ENCODE peak calls at places on chromosomes 5 and 9, in nine cellular contexts. I is WTC11, O is NCI-H1694 treated with DMSO at 0.1 percent for 48 hours, P is MCF 10A, U is Right ventricle myocardium superior, M is nephron progenitor cell, B is omental fat pad, A is smooth muscle cell of the brain vasculature, G is non-pigmented ciliary epithelial cell. F is an unnamed sample.

GRCh38 chr5:158676642-158677489 is 422.9 kb downstream of the EBF1 start:
- DNase-seq in P (no peak), B (no peak), O (no peak), G (no peak), U (no peak), I (peak), M (peak), A (no peak), F (no peak)

GRCh38 chr9:90578116-90578815 is 64.4 kb downstream of the DIRAS2 start:
- DNase-seq in M (no peak), B (no peak), O (no peak), U (no peak), P (no peak), I (no peak), G (no peak), A (no peak), F (no peak)

GRCh38 chr9:68704804-68705635 is at the start of gene PIP5K1B:
- DNase-seq in P (peak), B (no peak), I (peak), G (no peak), A (no peak), M (peak), U (peak), O (peak), F (no peak)

GRCh38 chr5:181163487-181164075 is 16.2 kb downstream of the OR2V2 start:
- DNase-seq in B (no peak), P (no peak), G (no peak), A (no peak), M (no peak), U (no peak), I (no peak), O (no peak), F (no peak)

GRCh38 chr9:131276891-131277672 is 772 bp upstream of the FAM78A start:
- DNase-seq in P (no peak), G (no peak), B (no peak), M (peak), O (no peak), U (no peak), I (no peak), A (no peak), F (no peak)

GRCh38 chr9:125494555-125494920 is 212.5 kb downstream of the MAPKAP1 start:
- DNase-seq in I (no peak), G (no peak), P (no peak), O (no peak), B (no peak), A (no peak), M (no peak), U (no peak), F (no peak)

GRCh38 chr5:538271-538771 is 14.1 kb upstream of the SLC9A3 start:
- DNase-seq in O (no peak), G (no peak), B (no peak), M (no peak), I (peak), A (no peak), P (no peak), U (peak), F (no peak)

GRCh38 chr9:38671372-38671731 is 48.6 kb downstream of the FAM240B start:
- DNase-seq in I (no peak), A (no peak), O (no peak), U (no peak), P (no peak), G (no peak), B (no peak), M (no peak), F (no peak)

GRCh38 chr5:594241-594860 is 17.8 kb upstream of the CEP72 start:
- DNase-seq in B (no peak), I (no peak), M (no peak), U (no peak), P (no peak), O (no peak), G (no peak), A (no peak), F (no peak)

GRCh38 chr5:142280066-142281011 is 44.5 kb downstream of the SPRY4 start:
- DNase-seq in I (peak), A (peak), G (no peak), O (no peak), P (no peak), U (peak), B (no peak), M (peak), F (no peak)

GRCh38 chr5:39473156-39473779 is 48.5 kb upstream of the DAB2 start:
- DNase-seq in B (no peak), G (peak), I (no peak), M (no peak), A (peak), P (no peak), O (no peak), U (no peak), F (no peak)

GRCh38 chr5:122311400-122311887 is 593 bp upstream of the SNCAIP start:
- DNase-seq in M (no peak), I (peak), U (no peak), G (no peak), P (no peak), A (no peak), O (no peak), B (no peak), F (no peak)

GRCh38 chr5:156838966-156839365 is 11.1 kb upstream of the PPP1R2B start:
- DNase-seq in G (no peak), B (no peak), M (no peak), P (no peak), A (no peak), O (no peak), U (no peak), I (no peak), F (no peak)

GRCh38 chr9:113624721-113625120 is 161.2 kb downstream of the RGS3 start:
- DNase-seq in O (no peak), B (no peak), I (no peak), A (no peak), M (no peak), G (no peak), P (no peak), U (peak), F (no peak)

GRCh38 chr5:17415282-17415681 is 82.7 kb upstream of the TAF11L2 start:
- DNase-seq in P (no peak), I (peak), O (no peak), A (no peak), B (no peak), G (no peak), M (peak), U (no peak), F (no peak)

GRCh38 chr5:59319286-59319685 is 574.2 kb downstream of the PDE4D start:
- DNase-seq in A (no peak), G (no peak), I (no peak), O (no peak), U (no peak), B (no peak), M (no peak), P (no peak), F (no peak)

GRCh38 chr5:9468070-9468388 is 77.8 kb downstream of the SEMA5A start:
- DNase-seq in G (peak), M (no peak), B (no peak), P (peak), O (no peak), U (no peak), A (no peak), I (no peak), F (no peak)

GRCh38 chr5:38532165-38532669 is 24.2 kb downstream of the LIFR start:
- DNase-seq in I (peak), O (no peak), A (no peak), G (no peak), B (no peak), P (no peak), M (no peak), U (peak), F (no peak)

GRCh38 chr9:23739753-23740152 is 86.3 kb downstream of the ELAVL2 start:
- DNase-seq in P (no peak), B (no peak), A (no peak), U (no peak), I (no peak), M (no peak), O (peak), G (no peak), F (no peak)

GRCh38 chr5:122323132-122323548 is 11.1 kb downstream of the SNCAIP start:
- DNase-seq in G (no peak), A (no peak), I (no peak), U (no peak), M (no peak), B (no peak), O (no peak), P (no peak), F (no peak)

GRCh38 chr9:79254900-79255651 is 316.7 kb upstream of the TLE4 start:
- DNase-seq in B (no peak), O (peak), U (no peak), A (no peak), I (peak), G (no peak), M (no peak), P (peak), F (no peak)

GRCh38 chr9:128257907-128258306 is 17.9 kb downstream of the GOLGA2 start:
- DNase-seq in I (no peak), G (no peak), B (no peak), M (no peak), A (no peak), P (no peak), U (no peak), O (no peak), F (no peak)

GRCh38 chr5:149549461-149550266 is 1.6 kb downstream of the CSNK1A1 start:
- DNase-seq in U (no peak), O (peak), P (peak), A (no peak), G (no peak), M (peak), B (no peak), I (no peak), F (no peak)

GRCh38 chr9:77946969-77947368 is 84.6 kb downstream of the GNAQ start:
- DNase-seq in G (no peak), U (peak), P (no peak), M (no peak), O (no peak), A (no peak), B (no peak), I (no peak), F (no peak)

GRCh38 chr5:113105693-113106280 is 129.2 kb downstream of the DCP2 start:
- DNase-seq in U (no peak), A (no peak), I (no peak), P (no peak), G (no peak), M (no peak), O (no peak), B (no peak), F (no peak)

GRCh38 chr5:32692066-32692746 is 18.9 kb upstream of the NPR3 start:
- DNase-seq in P (no peak), U (no peak), I (no peak), G (peak), O (no peak), B (no peak), A (no peak), M (no peak), F (no peak)

GRCh38 chr5:112703866-112704820 is 33.5 kb upstream of the APC start:
- DNase-seq in M (no peak), B (no peak), G (peak), P (peak), U (peak), A (no peak), I (no peak), O (no peak), F (peak)

GRCh38 chr9:14106699-14107098 is 207.2 kb downstream of the NFIB start:
- DNase-seq in I (no peak), G (no peak), U (no peak), A (no peak), O (no peak), M (no peak), B (no peak), P (no peak), F (no peak)

GRCh38 chr5:159987031-159987674 is 21.8 kb upstream of the TTC1 start:
- DNase-seq in M (peak), U (peak), B (peak), O (peak), G (peak), I (peak), A (no peak), P (peak), F (peak)

GRCh38 chr5:1917830-1918487 is 35.2 kb upstream of the IRX4 start:
- DNase-seq in G (no peak), O (no peak), M (no peak), A (no peak), I (no peak), P (no peak), B (no peak), U (no peak), F (no peak)

GRCh38 chr5:176365663-176366574 is 632 bp downstream of the ARL10 start:
- DNase-seq in B (no peak), A (no peak), O (no peak), G (no peak), U (peak), M (peak), I (peak), P (no peak), F (no peak)

GRCh38 chr9:1050125-1050895 is at the start of gene DMRT2:
- DNase-seq in I (peak), B (peak), M (peak), U (peak), O (peak), P (peak), A (no peak), G (peak), F (peak)

GRCh38 chr5:156201793-156202388 is 125.1 kb upstream of the SGCD start:
- DNase-seq in M (no peak), A (peak), O (no peak), B (no peak), G (no peak), I (no peak), U (no peak), P (peak), F (no peak)

GRCh38 chr5:125655156-125655555 is 768.1 kb upstream of the GRAMD2B start:
- DNase-seq in M (no peak), I (no peak), G (no peak), A (no peak), O (no peak), B (no peak), U (no peak), P (no peak), F (no peak)

F was measured in pulmonary artery endothelial cell.